ENCODE peak calls at places on chromosomes 13 and 19, in five cellular contexts. G is memory B cell, S is H54, O is Caki2, K is midbrain. X is an unnamed sample.

GRCh38 chr19:12834976-12835757 is 788 bp upstream of the RTBDN start:
- DNase-seq in K (no peak), G (no peak), S (no peak), O (no peak), X (peak; percentile 52)

GRCh38 chr19:47107201-47107952 is 6.2 kb downstream of the ZC3H4 start:
- DNase-seq in O (peak; percentile 31), S (no peak), G (no peak), K (peak; percentile 63), X (no peak)

GRCh38 chr13:51684076-51684475 is 99.8 kb downstream of the WDFY2 start:
- DNase-seq in K (no peak), S (no peak), O (no peak), G (no peak), X (no peak)

GRCh38 chr13:20525144-20525600 is 485 bp downstream of the CRYL1 start:
- DNase-seq in G (peak; percentile 4), K (peak; percentile 58), O (peak; percentile 44), S (no peak), X (no peak)

GRCh38 chr13:105627270-105627669 is 908.2 kb downstream of the EFNB2 start:
- DNase-seq in G (no peak), S (no peak), K (no peak), O (no peak), X (no peak)

GRCh38 chr13:104984296-104984818 is 1551.1 kb downstream of the EFNB2 start:
- DNase-seq in S (no peak), K (peak; percentile 19), O (no peak), G (no peak), X (no peak)

GRCh38 chr19:21322528-21322927 is 6.7 kb downstream of the ZNF708 start:
- DNase-seq in K (peak; percentile 82), O (no peak), G (no peak), S (no peak), X (no peak)

GRCh38 chr13:102191951-102192461 is 209.8 kb downstream of the FGF14 start:
- DNase-seq in G (no peak), O (peak; percentile 31), K (no peak), S (no peak), X (no peak)

GRCh38 chr19:15790096-15790495 is 2.6 kb downstream of the OR10H5 start:
- DNase-seq in O (no peak), S (no peak), K (no peak), G (no peak), X (no peak)

GRCh38 chr13:62799931-62800436 is 1384.3 kb upstream of the PCDH20 start:
- DNase-seq in G (no peak), O (no peak), S (no peak), K (no peak), X (no peak)

GRCh38 chr13:110620596-110620995 is 5.3 kb downstream of the NAXD start:
- DNase-seq in G (no peak), K (no peak), O (no peak), S (no peak), X (no peak)

GRCh38 chr13:39840201-39840600 is 184.7 kb downstream of the COG6 start:
- DNase-seq in K (no peak), S (no peak), G (no peak), O (no peak), X (no peak)

GRCh38 chr13:26599885-26600284 is 42.4 kb downstream of the WASF3 start:
- DNase-seq in O (no peak), G (no peak), S (no peak), K (no peak), X (no peak)

GRCh38 chr13:24165746-24166145 is 5.2 kb downstream of the SPATA13 start:
- DNase-seq in K (no peak), S (no peak), G (no peak), O (no peak), X (no peak)

GRCh38 chr19:51107406-51108065 is 673 bp downstream of the CTU1 start:
- DNase-seq in G (no peak), K (no peak), S (no peak), O (no peak), X (no peak)

GRCh38 chr13:31846984-31847752 is 107.8 kb downstream of the RXFP2 start:
- DNase-seq in G (no peak), S (no peak), K (no peak), O (no peak), X (no peak)

GRCh38 chr13:110387451-110388140 is 80.5 kb downstream of the COL4A2 start:
- DNase-seq in O (no peak), G (no peak), S (no peak), K (no peak), X (no peak)

GRCh38 chr13:98999635-98999952 is 21.7 kb upstream of the DOCK9 start:
- DNase-seq in G (no peak), O (no peak), S (no peak), K (no peak), X (no peak)